ENCODE peak calls at places on chromosomes 4 and X, in five cellular contexts. J is A549, Q is GM23248, W is aorta, E is psoas muscle. L is an unnamed sample.
A peak's percentile ranks its signal among the peaks of the same experiment; 100 is the strongest.

GRCh38 chr4:174210354-174210753 is 73.1 kb downstream of the FBXO8 start:
- DNase-seq in W (no peak), E (no peak), J (no peak), Q (no peak), L (no peak)

GRCh38 chr4:3224971-3225850 is 23.7 kb upstream of the MSANTD1 start:
- DNase-seq in E (peak; percentile 39), W (peak; percentile 62), J (no peak), Q (no peak), L (no peak)

GRCh38 chrX:2928127-2928582 is 984 bp downstream of the ARSD start:
- DNase-seq in E (peak; percentile 74), Q (peak; percentile 38), W (peak; percentile 85), J (peak; percentile 52), L (peak; percentile 90)

GRCh38 chr4:42083816-42084215 is 68.6 kb downstream of the BEND4 start:
- DNase-seq in J (no peak), Q (peak; percentile 37), E (no peak), W (no peak), L (no peak)

GRCh38 chr4:17117746-17118145 is 219.3 kb upstream of the LDB2 start:
- DNase-seq in Q (no peak), J (no peak), E (no peak), W (no peak), L (no peak)

GRCh38 chr4:44368413-44369167 is 80.0 kb downstream of the KCTD8 start:
- DNase-seq in E (no peak), Q (no peak), W (no peak), J (no peak), L (no peak)

GRCh38 chrX:129606918-129607317 is 47.8 kb downstream of the APLN start:
- DNase-seq in W (no peak), E (no peak), J (peak; percentile 62), Q (peak; percentile 57), L (peak; percentile 59)

GRCh38 chr4:159216834-159217233 is 114.0 kb downstream of the RAPGEF2 start:
- DNase-seq in W (no peak), Q (no peak), J (no peak), E (no peak), L (no peak)

GRCh38 chr4:51901363-51901762 is 58.4 kb downstream of the DCUN1D4 start:
- DNase-seq in W (no peak), Q (no peak), E (no peak), J (no peak), L (no peak)

GRCh38 chrX:2401590-2402360 is 99.0 kb downstream of the DHRSX start:
- DNase-seq in J (no peak), E (peak; percentile 61), W (no peak), Q (peak; percentile 55), L (peak; percentile 71)

GRCh38 chr4:122480655-122481487 is 24.3 kb upstream of the IL2 start:
- DNase-seq in Q (no peak), E (no peak), J (no peak), W (no peak), L (no peak)

GRCh38 chrX:8639949-8640348 is 92.0 kb downstream of the ANOS1 start:
- DNase-seq in E (no peak), W (no peak), J (no peak), Q (no peak), L (no peak)

GRCh38 chr4:7817877-7818675 is 121.6 kb downstream of the AFAP1 start:
- DNase-seq in W (no peak), J (no peak), E (no peak), Q (no peak), L (no peak)

GRCh38 chrX:66638591-66639500 is at the start of gene EDA2R:
- DNase-seq in Q (peak; percentile 82), W (peak; percentile 74), E (no peak), J (peak; percentile 54), L (no peak)

GRCh38 chr4:101630319-101630986 is 160.1 kb upstream of the BANK1 start:
- DNase-seq in Q (no peak), E (no peak), J (no peak), W (no peak), L (no peak)

GRCh38 chr4:684611-685010 is 4.3 kb downstream of the SLC49A3 start:
- DNase-seq in Q (no peak), W (no peak), J (no peak), E (no peak), L (no peak)

GRCh38 chr4:82401600-82401999 is 27.8 kb upstream of the HNRNPD start:
- DNase-seq in E (no peak), W (no peak), Q (no peak), J (no peak), L (no peak)

GRCh38 chrX:63784902-63785692 is at the start of gene ARHGEF9:
- DNase-seq in Q (peak; percentile 32), J (no peak), E (peak; percentile 55), W (peak; percentile 78), L (no peak)

GRCh38 chr4:80577991-80578390 is 242.5 kb downstream of the CFAP299 start:
- DNase-seq in E (no peak), W (no peak), J (no peak), Q (no peak), L (no peak)

GRCh38 chr4:54104907-54105306 is 4.9 kb downstream of the GSX2 start:
- DNase-seq in J (no peak), W (no peak), Q (no peak), E (no peak), L (no peak)

GRCh38 chr4:120821986-120822385 is 100.5 kb downstream of the PRDM5 start:
- DNase-seq in J (no peak), Q (no peak), W (no peak), E (no peak), L (no peak)

GRCh38 chrX:21725498-21725897 is 32.4 kb downstream of the SMPX start:
- DNase-seq in J (peak; percentile 27), W (no peak), Q (peak; percentile 61), E (no peak), L (no peak)

GRCh38 chrX:153883163-153883843 is 2.7 kb downstream of the L1CAM start:
- DNase-seq in J (no peak), Q (no peak), W (no peak), E (no peak), L (no peak)

DNA sequence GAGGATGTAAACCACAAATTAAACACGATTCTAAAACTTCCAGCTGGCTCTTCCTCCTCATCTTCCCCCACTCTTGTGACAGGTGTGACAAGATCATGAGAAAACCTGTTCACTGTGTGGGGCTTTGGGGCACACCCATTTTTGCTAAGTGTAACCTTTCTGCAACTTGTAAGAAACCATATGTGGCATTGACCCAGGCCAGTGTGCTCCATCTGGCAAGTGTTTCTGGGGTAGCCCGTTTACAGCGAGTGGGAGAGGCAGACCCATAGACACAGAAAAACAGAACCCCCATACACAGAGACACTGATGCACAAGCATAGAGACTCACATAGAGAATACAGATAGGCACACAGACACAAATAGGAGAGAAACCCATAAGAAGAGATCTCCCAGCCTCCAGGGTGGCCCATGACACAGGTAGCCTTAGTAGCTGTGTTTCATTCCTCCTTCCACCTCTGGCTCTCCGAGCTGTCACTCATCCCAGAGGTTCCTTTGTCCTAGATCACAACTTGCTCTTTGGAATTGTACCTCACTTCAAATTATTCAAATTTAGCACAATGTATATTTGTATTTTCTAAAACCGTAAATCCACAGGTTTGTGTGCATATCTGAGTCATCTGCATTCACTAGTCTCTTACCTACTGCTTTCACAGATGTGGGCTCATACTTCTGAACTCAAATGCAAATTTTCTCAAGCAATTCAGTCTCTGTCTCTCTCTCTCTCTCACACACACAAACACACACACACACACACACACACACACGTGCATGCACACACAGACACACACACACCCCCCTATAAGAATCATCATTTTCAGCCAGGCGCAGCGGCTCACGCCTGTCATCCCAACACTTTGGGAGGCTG is 114.4 kb downstream of the SH3KBP1 start:
- DNase-seq in J (no peak), E (no peak), W (no peak), Q (peak; percentile 21), L (no peak)
- H3K4me3 ChIP-seq in J (no peak overlapping the region), E (no peak overlapping the region), W (no peak overlapping the region), Q (peak overlapping the region; percentile 46), L (no peak overlapping the region)

GRCh38 chr4:139300431-139301142 is 718 bp upstream of the NAA15 start:
- DNase-seq in Q (peak; percentile 86), W (no peak), E (no peak), J (peak; percentile 15), L (no peak)

GRCh38 chr4:139299536-139299935 is 1.8 kb upstream of the NAA15 start:
- DNase-seq in W (no peak), J (no peak), Q (peak; percentile 64), E (no peak), L (no peak)

GRCh38 chr4:139301821-139302611 is at the start of gene NDUFC1:
- DNase-seq in J (peak; percentile 58), W (peak; percentile 85), E (peak; percentile 76), Q (peak; percentile 80), L (peak; percentile 53)

GRCh38 chr4:139304920-139305319 is 2.6 kb upstream of the NDUFC1 start:
- DNase-seq in W (no peak), J (no peak), E (no peak), Q (no peak), L (no peak)

GRCh38 chr4:139301143-139301820 is at the start of gene NAA15:
- DNase-seq in J (peak; percentile 84), E (peak; percentile 98), Q (peak; percentile 99), W (peak; percentile 99), L (peak; percentile 99)
- H3K4me1 ChIP-seq in J (peaks cover 17% of the 10 kb centered on the region), E (peaks cover 40% of the 10 kb centered on the region), Q (peaks cover 31% of the 10 kb centered on the region), W (no peaks in the 10 kb centered on the region), L (peaks cover 28% of the 10 kb centered on the region)

GRCh38 chrX:104270916-104271512 is 16.3 kb upstream of the ESX1 start:
- DNase-seq in Q (peak; percentile 55), W (no peak), J (peak; percentile 39), E (no peak), L (peak; percentile 42)
- H3K4me3 ChIP-seq in Q (peak overlapping the region; percentile 65), W (no peak overlapping the region), J (peak overlapping the region; percentile 26), E (peak overlapping the region; percentile 13), L (no peak overlapping the region)

GRCh38 chr4:10087152-10087791 is 29.3 kb downstream of the WDR1 start:
- DNase-seq in J (no peak), W (peak; percentile 74), Q (no peak), E (peak; percentile 32), L (no peak)

GRCh38 chr4:10086506-10087120 is 30.0 kb downstream of the WDR1 start:
- DNase-seq in W (peak; percentile 68), E (peak; percentile 53), Q (no peak), J (no peak), L (no peak)

GRCh38 chr4:10089346-10089745 is 27.3 kb downstream of the WDR1 start:
- DNase-seq in E (peak; percentile 65), Q (peak; percentile 39), J (no peak), W (peak; percentile 55), L (peak; percentile 27)

GRCh38 chr4:10090467-10091250 is 25.9 kb downstream of the WDR1 start:
- DNase-seq in J (no peak), Q (no peak), E (peak; percentile 36), W (peak; percentile 65), L (no peak)

DNA sequence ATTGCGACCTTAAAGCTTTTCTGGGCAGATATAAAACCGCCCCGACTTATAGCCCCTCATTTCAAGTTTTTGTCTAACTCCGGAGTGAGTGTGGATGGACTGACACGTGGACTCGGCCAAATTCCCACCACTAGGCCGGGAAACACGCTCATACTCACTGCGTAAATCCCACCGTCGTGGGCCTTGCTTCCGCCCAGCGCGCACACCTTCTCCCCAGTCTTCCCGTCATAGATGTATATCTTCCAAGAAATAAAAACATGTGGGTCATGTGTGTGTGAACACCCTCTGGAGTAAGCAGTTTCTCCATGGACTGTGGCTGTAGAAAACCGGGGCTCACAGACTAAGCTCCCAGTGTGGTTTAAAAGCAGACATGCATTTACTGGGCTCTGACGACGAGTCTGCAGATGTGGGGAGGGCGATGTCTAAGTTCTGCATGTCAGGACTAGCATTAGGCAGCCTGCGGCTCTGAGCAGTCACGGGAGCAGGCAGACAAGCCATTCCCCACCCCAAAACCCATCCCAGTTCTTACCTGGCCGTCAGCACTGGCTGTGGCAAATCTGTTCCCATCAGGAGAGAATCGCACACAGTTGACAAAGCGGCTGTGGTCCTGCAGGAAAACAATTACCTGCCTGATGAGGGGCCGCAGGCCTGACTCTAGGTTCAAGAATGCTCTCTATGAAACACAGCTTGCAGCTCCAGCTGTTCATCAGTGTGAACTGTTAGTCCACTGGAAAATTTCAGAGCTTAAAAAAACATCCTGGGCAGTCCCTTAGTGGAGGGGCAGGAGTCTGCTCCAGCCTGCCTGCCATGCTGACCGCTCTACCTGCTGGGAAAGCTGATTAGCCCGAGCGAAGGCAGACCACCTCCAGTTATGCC is 28.2 kb downstream of the WDR1 start:
- DNase-seq in E (peak; percentile 42), W (peak; percentile 35), Q (no peak), J (no peak), L (no peak)
- H3K4me1 ChIP-seq in E (peaks cover 68% of the 10 kb centered on the region), W (no peaks in the 10 kb centered on the region), Q (peaks cover 12% of the 10 kb centered on the region), J (no peaks in the 10 kb centered on the region), L (no peaks in the 10 kb centered on the region)